ENCODE peak calls at places on chromosomes 3 and 15, in eight cellular contexts. A is activated CD8-positive, alpha-beta T cell treated with anti-CD3 and anti-CD28 coated beads for 36 hours; B is CD4-positive, alpha-beta T cell; G is CD8-positive, alpha-beta T cell; F is foreskin fibroblast; O is MM.1S; I is PC-3; Z is WERI-Rb-1. W is an unnamed sample.

GRCh38 chr3:67640023-67640660 is 14.3 kb downstream of the SUCLG2 start:
- DNase-seq in G (no peak), Z (no peak), A (no peak), F (peak; percentile 34), O (no peak), B (no peak), I (no peak), W (no peak)

GRCh38 chr3:38404286-38404685 is 49.4 kb upstream of the ACVR2B start:
- DNase-seq in I (peak; percentile 57), O (no peak), G (no peak), F (peak; percentile 20), Z (no peak), B (no peak), A (no peak), W (no peak)

GRCh38 chr3:194586839-194587238 is 46.4 kb downstream of the TMEM44 start:
- DNase-seq in A (no peak), B (no peak), G (no peak), Z (no peak), I (peak; percentile 41), O (no peak), F (peak; percentile 59), W (no peak)

GRCh38 chr15:74264081-74264501 is 28.0 kb downstream of the CCDC33 start:
- DNase-seq in A (no peak), B (no peak), F (no peak), I (no peak), O (no peak), G (no peak), Z (no peak), W (no peak)

GRCh38 chr3:78086150-78086549 is 1046.3 kb downstream of the ROBO2 start:
- DNase-seq in I (peak; percentile 68), G (no peak), F (peak; percentile 22), A (no peak), B (no peak), Z (no peak), O (no peak), W (no peak)

GRCh38 chr3:127103116-127103515 is 89.8 kb upstream of the PRR23E start:
- DNase-seq in B (no peak), G (no peak), I (no peak), Z (no peak), F (no peak), A (no peak), O (no peak), W (no peak)

GRCh38 chr15:75029378-75030022 is 6.1 kb downstream of the PPCDC start:
- DNase-seq in O (peak; percentile 77), Z (peak; percentile 89), G (peak; percentile 87), F (peak; percentile 90), A (peak; percentile 94), I (peak; percentile 89), B (peak; percentile 89), W (peak; percentile 72)

GRCh38 chr3:126915015-126915414 is 67.9 kb upstream of the PLXNA1 start:
- DNase-seq in F (no peak), O (no peak), G (no peak), B (no peak), Z (no peak), I (no peak), A (no peak), W (no peak)

GRCh38 chr15:89167267-89168176 is 53.9 kb downstream of the RLBP1 start:
- DNase-seq in A (peak; percentile 86), I (peak; percentile 93), G (no peak), B (no peak), Z (no peak), F (peak; percentile 49), O (peak; percentile 80), W (peak; percentile 36)

GRCh38 chr3:149317072-149317471 is 16.4 kb downstream of the TM4SF18 start:
- DNase-seq in B (no peak), G (no peak), I (no peak), F (no peak), Z (no peak), A (no peak), O (no peak), W (no peak)

DNA sequence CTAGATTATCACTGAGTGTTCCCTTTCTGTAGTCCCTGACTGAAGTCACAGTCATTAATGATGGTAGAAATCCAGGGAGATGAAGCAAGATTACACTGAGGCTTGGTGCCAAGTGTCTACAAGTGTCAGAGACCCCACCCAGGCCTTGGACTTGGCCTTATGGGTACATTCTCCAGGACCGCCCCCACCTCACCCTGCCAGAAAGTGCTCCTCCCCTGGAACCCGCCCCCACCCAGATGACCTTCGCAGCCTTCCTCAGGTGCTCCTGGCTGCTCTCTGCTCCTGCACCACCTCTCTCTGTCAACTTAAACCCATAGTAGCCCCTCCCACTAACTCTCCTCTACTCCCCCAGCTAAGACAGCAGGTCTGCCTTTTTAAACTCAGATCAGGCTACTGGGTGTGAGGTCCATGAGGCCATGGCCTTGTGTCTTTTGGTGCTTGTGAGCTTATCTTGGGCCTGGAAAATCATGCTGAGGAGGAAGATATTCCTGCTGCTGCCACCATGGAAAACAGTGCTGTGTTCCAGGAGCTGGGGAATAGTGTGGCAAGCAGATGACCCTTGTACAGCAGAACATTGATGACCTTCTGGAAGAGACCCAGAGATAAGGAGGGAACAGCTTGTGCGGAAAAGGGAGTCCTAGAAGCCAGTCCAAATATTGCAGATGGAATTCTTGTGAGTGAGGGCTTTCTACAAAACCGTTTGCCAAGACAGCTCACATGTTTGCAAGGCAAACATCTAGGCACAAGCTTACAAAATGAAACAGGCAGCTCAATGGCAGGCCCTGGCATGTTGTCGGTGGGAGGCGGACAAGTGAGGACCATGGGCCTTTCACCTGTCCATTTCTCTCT is 40.3 kb upstream of the NDUFB4 start:
- DNase-seq in B (no peak), I (no peak), O (no peak), Z (no peak), A (no peak), F (no peak), G (no peak), W (no peak)
- TF ChIP-seq CTCF in B (no peak), I (no peak), O (no peak), Z (no peak), A (no peak), F (no peak), G (no peak), W (no peak)

GRCh38 chr3:173241727-173242126 is 100.7 kb upstream of the SPATA16 start:
- DNase-seq in A (no peak), B (no peak), I (no peak), G (no peak), Z (no peak), O (no peak), F (no peak), W (no peak)
- TF ChIP-seq CTCF in A (no peak), B (no peak), I (no peak), G (no peak), Z (no peak), O (no peak), F (no peak), W (no peak)

DNA sequence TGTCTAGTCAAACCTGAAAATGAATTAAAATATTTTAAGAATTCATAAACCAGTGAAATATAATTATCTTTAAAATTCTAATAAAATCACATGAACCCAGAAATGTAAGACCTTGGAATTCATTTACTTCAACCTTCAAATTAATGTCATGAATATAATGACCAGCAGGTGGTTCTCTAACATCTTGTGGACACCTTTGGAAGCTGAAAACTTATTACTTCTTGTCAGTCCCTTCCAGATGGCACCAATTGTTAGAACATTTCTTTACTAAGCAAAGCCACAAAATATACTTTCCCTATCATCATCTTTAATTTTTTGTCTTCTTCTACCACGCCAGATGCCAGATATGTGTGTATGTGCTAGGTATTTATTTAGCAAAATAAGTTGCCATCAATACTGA is 240.0 kb downstream of the MBNL1 start:
- DNase-seq in O (peak; percentile 14), Z (no peak), G (no peak), F (no peak), B (no peak), I (peak; percentile 61), A (no peak), W (no peak)
- TF ChIP-seq CTCF in O (peak; percentile 36), Z (no peak), G (no peak), F (no peak), B (no peak), I (peak; percentile 58), A (peak; percentile 33), W (peak; percentile 50)

GRCh38 chr3:152073267-152073666 is 195.5 kb upstream of the MBNL1 start:
- DNase-seq in O (no peak), Z (no peak), A (no peak), I (peak; percentile 32), G (no peak), B (no peak), F (peak; percentile 9), W (no peak)
- TF ChIP-seq CTCF in O (no peak), Z (no peak), A (no peak), I (peak; percentile 42), G (no peak), B (no peak), F (no peak), W (no peak)

GRCh38 chr3:120418866-120419490 is 31.8 kb downstream of the FSTL1 start:
- DNase-seq in I (peak; percentile 79), F (no peak), G (no peak), A (peak; percentile 40), Z (peak; percentile 81), O (peak; percentile 72), B (no peak), W (peak; percentile 66)

GRCh38 chr3:120420360-120420759 is 30.4 kb downstream of the FSTL1 start:
- DNase-seq in B (no peak), G (no peak), F (no peak), I (no peak), O (no peak), Z (no peak), A (no peak), W (no peak)

GRCh38 chr3:120419797-120420196 is 31.0 kb downstream of the FSTL1 start:
- DNase-seq in G (no peak), O (no peak), F (no peak), I (no peak), A (no peak), Z (no peak), B (no peak), W (no peak)

GRCh38 chr3:120423432-120423831 is 27.4 kb downstream of the FSTL1 start:
- DNase-seq in Z (no peak), I (no peak), O (no peak), G (no peak), B (no peak), A (no peak), F (no peak), W (no peak)

GRCh38 chr3:120420855-120421570 is 29.8 kb downstream of the FSTL1 start:
- DNase-seq in F (no peak), B (no peak), G (no peak), Z (no peak), O (no peak), I (no peak), A (no peak), W (no peak)
- TF ChIP-seq CTCF in F (peak; percentile 27), B (no peak), G (no peak), Z (no peak), O (no peak), I (no peak), A (no peak), W (no peak)

GRCh38 chr3:97940034-97940433 is 32.2 kb downstream of the RIOX2 start:
- DNase-seq in O (no peak), G (no peak), Z (no peak), B (no peak), I (peak; percentile 19), A (no peak), F (no peak), W (no peak)
- TF ChIP-seq CTCF in O (no peak), G (no peak), Z (peak; percentile 29), B (no peak), I (peak; percentile 37), A (no peak), F (no peak), W (no peak)

GRCh38 chr3:50292159-50292923 is at the start of gene IFRD2:
- DNase-seq in G (peak; percentile 92), I (peak; percentile 98), B (peak; percentile 93), A (peak; percentile 98), F (peak; percentile 98), O (peak; percentile 99), Z (peak; percentile 97), W (peak; percentile 96)
- TF ChIP-seq CTCF in G (no peak), I (no peak), B (no peak), A (no peak), F (no peak), O (no peak), Z (no peak), W (peak; percentile 5)